ENCODE peak calls at places on chromosomes 13 and 19, in six cellular contexts. T, B, M, O, K and D are unnamed samples.

GRCh38 chr19:27672309-27673047 is 1540.5 kb downstream of the UQCRFS1 start:
- DNase-seq in T (no peak), B (no peak), M (no peak), O (no peak), K (no peak), D (no peak)

GRCh38 chr13:66087149-66087780 is 1142.9 kb downstream of the PCDH9 start:
- DNase-seq in T (no peak), B (no peak), M (peak; percentile 70), O (no peak), K (no peak), D (no peak)

GRCh38 chr13:20828540-20829364 is 55.0 kb upstream of the EEF1AKMT1 start:
- DNase-seq in T (peak; percentile 85), B (peak; percentile 3), M (peak; percentile 77), O (peak; percentile 23), K (no peak), D (no peak)

GRCh38 chr19:4988770-4989251 is 19.9 kb downstream of the KDM4B start:
- DNase-seq in T (no peak), B (no peak), M (peak; percentile 75), O (peak; percentile 86), K (no peak), D (no peak)

GRCh38 chr19:50693064-50693975 is 26.3 kb downstream of the SHANK1 start:
- DNase-seq in T (no peak), B (no peak), M (no peak), O (no peak), K (no peak), D (no peak)

GRCh38 chr13:46097015-46097414 is 7.8 kb downstream of the CPB2 start:
- DNase-seq in T (no peak), B (no peak), M (no peak), O (no peak), K (no peak), D (no peak)

GRCh38 chr13:100491164-100491847 is 97.3 kb downstream of the GGACT start:
- DNase-seq in T (no peak), B (no peak), M (peak; percentile 89), O (peak; percentile 23), K (no peak), D (no peak)

GRCh38 chr13:25352230-25352629 is 19.5 kb upstream of the ATP8A2 start:
- DNase-seq in T (no peak), B (no peak), M (no peak), O (no peak), K (no peak), D (no peak)

GRCh38 chr13:106619688-106620555 is 52.0 kb upstream of the ARGLU1 start:
- DNase-seq in T (peak; percentile 78), B (peak; percentile 15), M (peak; percentile 81), O (peak; percentile 52), K (no peak), D (no peak)

GRCh38 chr13:109938255-109938936 is 152.0 kb upstream of the IRS2 start:
- DNase-seq in T (peak; percentile 6), B (no peak), M (peak; percentile 77), O (no peak), K (no peak), D (no peak)

GRCh38 chr13:71213252-71213821 is 653.7 kb downstream of the DACH1 start:
- DNase-seq in T (no peak), B (no peak), M (no peak), O (no peak), K (no peak), D (no peak)

GRCh38 chr19:28980236-28980868 is 232.6 kb downstream of the UQCRFS1 start:
- DNase-seq in T (no peak), B (no peak), M (no peak), O (no peak), K (no peak), D (no peak)

GRCh38 chr19:41957838-41958366 is 1.2 kb downstream of the RABAC1 start:
- DNase-seq in T (peak; percentile 86), B (peak; percentile 100), M (peak; percentile 78), O (peak; percentile 88), K (peak; percentile 78), D (no peak)

GRCh38 chr19:12318782-12319413 is 14.5 kb downstream of the ZNF563 start:
- DNase-seq in T (no peak), B (no peak), M (no peak), O (no peak), K (no peak), D (no peak)

GRCh38 chr13:105346141-105346766 is 1189.2 kb downstream of the EFNB2 start:
- DNase-seq in T (no peak), B (peak; percentile 3), M (peak; percentile 70), O (no peak), K (no peak), D (no peak)

GRCh38 chr13:99605417-99606321 is 104.4 kb downstream of the TM9SF2 start:
- DNase-seq in T (no peak), B (peak; percentile 54), M (no peak), O (peak; percentile 44), K (no peak), D (peak; percentile 44)

GRCh38 chr19:38653028-38653571 is 5.7 kb downstream of the ACTN4 start:
- DNase-seq in T (no peak), B (no peak), M (peak; percentile 71), O (no peak), K (no peak), D (no peak)

GRCh38 chr13:109256866-109257760 is 529.3 kb downstream of the IRS2 start:
- DNase-seq in T (peak; percentile 56), B (peak; percentile 45), M (peak; percentile 94), O (peak; percentile 56), K (peak; percentile 83), D (no peak)

GRCh38 chr19:45154064-45154827 is 6.5 kb downstream of the NKPD1 start:
- DNase-seq in T (no peak), B (no peak), M (peak; percentile 77), O (no peak), K (no peak), D (no peak)

GRCh38 chr13:99265162-99265822 is 7.1 kb upstream of the GPR18 start:
- DNase-seq in T (no peak), B (no peak), M (no peak), O (no peak), K (no peak), D (no peak)

GRCh38 chr19:47531640-47532387 is 17.0 kb upstream of the NAPA start:
- DNase-seq in T (no peak), B (no peak), M (no peak), O (no peak), K (no peak), D (no peak)

GRCh38 chr19:5037936-5038335 is 69.0 kb downstream of the KDM4B start:
- DNase-seq in T (peak; percentile 80), B (no peak), M (no peak), O (no peak), K (no peak), D (no peak)

GRCh38 chr13:70203661-70204229 is 95.5 kb upstream of the KLHL1 start:
- DNase-seq in T (no peak), B (no peak), M (no peak), O (no peak), K (no peak), D (no peak)

GRCh38 chr19:42270346-42271044 is 1.4 kb downstream of the CIC start:
- DNase-seq in T (peak; percentile 72), B (no peak), M (peak; percentile 61), O (peak; percentile 59), K (peak; percentile 88), D (no peak)

GRCh38 chr13:32309812-32310706 is 5.1 kb downstream of the ZAR1L start:
- DNase-seq in T (peak; percentile 69), B (peak; percentile 5), M (peak; percentile 83), O (peak; percentile 7), K (no peak), D (no peak)

GRCh38 chr19:28465317-28466086 is 747.4 kb downstream of the UQCRFS1 start:
- DNase-seq in T (no peak), B (no peak), M (no peak), O (no peak), K (no peak), D (no peak)

GRCh38 chr19:53466726-53467125 is 807 bp upstream of the ZNF813 start:
- DNase-seq in T (no peak), B (no peak), M (no peak), O (no peak), K (no peak), D (no peak)
- TF ChIP-seq CTCF in T (no peak), B (no peak), M (no peak), O (no peak), K (no peak), D (no peak)

GRCh38 chr19:35090795-35091214 is 24.8 kb upstream of the FXYD3 start:
- DNase-seq in T (peak; percentile 50), B (no peak), M (no peak), O (no peak), K (no peak), D (no peak)
- TF ChIP-seq CTCF in T (no peak), B (no peak), M (no peak), O (no peak), K (no peak), D (peak; percentile 48)

GRCh38 chr19:20051841-20052768 is 12.8 kb upstream of the ZNF682 start:
- DNase-seq in T (peak; percentile 7), B (no peak), M (peak; percentile 99), O (peak; percentile 99), K (peak; percentile 97), D (peak; percentile 79)
- TF ChIP-seq CTCF in T (no peak), B (no peak), M (peak; percentile 2), O (peak; percentile 10), K (no peak), D (no peak)

GRCh38 chr13:48233097-48233885 is at the start of gene ITM2B:
- DNase-seq in T (peak; percentile 83), B (peak; percentile 32), M (peak; percentile 69), O (peak; percentile 78), K (peak; percentile 36), D (peak; percentile 58)
- TF ChIP-seq CTCF in T (peak; percentile 44), B (peak; percentile 27), M (peak; percentile 15), O (peak; percentile 42), K (no peak), D (no peak)

DNA sequence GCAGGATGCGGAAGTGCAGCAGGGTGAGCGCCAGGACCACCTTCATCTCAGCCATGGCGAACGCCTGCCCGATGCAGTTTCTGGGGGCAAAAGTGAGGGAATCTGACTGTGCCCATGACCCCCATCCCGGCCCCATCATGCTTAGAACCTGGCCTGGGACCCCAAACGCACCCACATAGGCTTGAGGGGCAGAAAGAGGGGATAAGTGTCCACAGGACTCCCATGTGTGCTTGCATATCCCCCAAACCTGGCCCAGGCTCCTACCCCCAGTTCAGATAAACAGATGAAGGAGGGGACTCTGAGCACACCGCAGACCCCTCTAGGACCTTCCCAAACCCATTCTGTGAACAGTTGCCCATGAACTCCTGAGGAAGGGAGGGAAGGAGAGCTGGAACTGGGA is 16.0 kb upstream of the CYP4F2 start:
- DNase-seq in T (no peak), B (no peak), M (no peak), O (no peak), K (no peak), D (no peak)
- TF ChIP-seq CTCF in T (no peak), B (no peak), M (no peak), O (no peak), K (no peak), D (no peak)

GRCh38 chr13:73059460-73060250 is 850 bp downstream of the KLF5 start:
- DNase-seq in T (peak; percentile 71), B (no peak), M (no peak), O (peak; percentile 87), K (peak; percentile 63), D (peak; percentile 66)
- TF ChIP-seq CTCF in T (peak; percentile 34), B (peak; percentile 21), M (no peak), O (peak; percentile 56), K (no peak), D (no peak)